ENCODE peak calls at places on chromosomes 16 and 17, in four cellular contexts. C is endothelial cell, J is esophagus squamous epithelium, M is HS-5. K is an unnamed sample.

GRCh38 chr17:3695723-3696411 is at the start of gene P2RX5:
- DNase-seq in C (peak; percentile 42), J (no peak), M (no peak), K (no peak)

GRCh38 chr16:88688013-88688778 is 1.9 kb upstream of the SNAI3 start:
- DNase-seq in C (no peak), J (no peak), M (no peak), K (no peak)

GRCh38 chr17:83012873-83013778 is 66.3 kb upstream of the METRNL start:
- DNase-seq in C (no peak), J (no peak), M (no peak), K (no peak)

GRCh38 chr16:80369559-80369958 is 171.2 kb upstream of the DYNLRB2 start:
- DNase-seq in C (peak; percentile 24), J (no peak), M (no peak), K (peak; percentile 7)

GRCh38 chr17:67475161-67475887 is 98.2 kb downstream of the PITPNC1 start:
- DNase-seq in C (peak; percentile 74), J (no peak), M (no peak), K (peak; percentile 78)

GRCh38 chr17:65191805-65192740 is 54.9 kb downstream of the RGS9 start:
- DNase-seq in C (no peak), J (no peak), M (peak; percentile 70), K (no peak)

GRCh38 chr17:40316571-40317344 is 7.8 kb downstream of the RARA start:
- DNase-seq in C (peak; percentile 75), J (no peak), M (no peak), K (no peak)

GRCh38 chr17:44607836-44608690 is 48.2 kb upstream of the MEIOC start:
- DNase-seq in C (no peak), J (no peak), M (no peak), K (no peak)

GRCh38 chr17:81665205-81666091 is 957 bp downstream of the OXLD1 start:
- DNase-seq in C (no peak), J (no peak), M (no peak), K (no peak)

GRCh38 chr17:73358668-73359067 is 46.9 kb upstream of the CDC42EP4 start:
- DNase-seq in C (no peak), J (no peak), M (no peak), K (no peak)

GRCh38 chr17:51741447-51741846 is 417.1 kb downstream of the CA10 start:
- DNase-seq in C (no peak), J (no peak), M (no peak), K (no peak)

K was measured in COLO829.